ENCODE peak calls at places on chromosomes 7 and 10, in eight cellular contexts. Q is stimulated activated CD8-positive, alpha-beta memory T cell treated with anti-CD3 and anti-CD28 coated beads, Interleukin-4, amount 100 ng/mL, for 24 hours; O is GM03348; T is hypothalamus; E is mesendoderm; D is GM12892; N is T-cell; Y is HEK293T. K is an unnamed sample.

GRCh38 chr10:126455766-126456425 is 67.6 kb upstream of the ADAM12 start:
- DNase-seq in Q (no peak), O (no peak), T (no peak), E (no peak), D (no peak), N (no peak), Y (no peak), K (no peak)

GRCh38 chr10:12719365-12719764 is 282.1 kb downstream of the CCDC3 start:
- DNase-seq in Q (no peak), O (no peak), T (no peak), E (no peak), D (no peak), N (no peak), Y (no peak), K (no peak)

GRCh38 chr10:26334932-26335573 is 103.1 kb upstream of the APBB1IP start:
- DNase-seq in Q (peak), O (peak), T (no peak), E (peak), D (peak), N (peak), Y (peak), K (no peak)

GRCh38 chr10:118343115-118343514 is 991 bp upstream of the FAM204A start:
- DNase-seq in Q (no peak), O (peak), T (no peak), E (no peak), D (no peak), N (no peak), Y (no peak), K (no peak)

GRCh38 chr7:105122619-105123018 is 108.6 kb downstream of the KMT2E start:
- DNase-seq in Q (no peak), O (no peak), T (no peak), E (no peak), D (no peak), N (no peak), Y (no peak), K (no peak)

GRCh38 chr7:128124786-128125185 is 93.5 kb upstream of the LRRC4 start:
- DNase-seq in Q (no peak), O (no peak), T (no peak), E (no peak), D (no peak), N (no peak), Y (no peak), K (no peak)

GRCh38 chr10:116748041-116748440 is 5.7 kb upstream of the HSPA12A start:
- DNase-seq in Q (no peak), O (peak), T (no peak), E (no peak), D (no peak), N (no peak), Y (no peak), K (no peak)

GRCh38 chr10:90858489-90858968 is 690 bp upstream of the HTR7 start:
- DNase-seq in Q (no peak), O (no peak), T (no peak), E (no peak), D (no peak), N (no peak), Y (no peak), K (no peak)

K was measured in heart right ventricle.